ENCODE peak calls at places on chromosomes 12 and 14, in eight cellular contexts. J is adipocyte; R is activated CD4-positive, alpha-beta memory T cell treated with anti-CD3 and anti-CD28 coated beads, Interleukin-2, amount 10 ng/mL, durations not matched to agents 7 days and 5 days; P is posterior cingulate gyrus; T is activated T-cell treated with anti-CD3 and anti-CD28 coated beads, Interleukin-2, amount 50 U/mL, for 24 hours; C is frontal cortex; G is activated CD4-positive, alpha-beta T cell treated with anti-CD3 and anti-CD28 coated beads for 48 hours; H is PC-3. K is an unnamed sample.

GRCh38 chr14:104604461-104605449 is at the start of gene TMEM179:
- DNase-seq in J (peak), H (peak), C (peak), T (peak), P (peak), G (no peak), R (no peak), K (no peak)

GRCh38 chr14:55604900-55605418 is 25.0 kb downstream of the KTN1 start:
- DNase-seq in T (no peak), C (no peak), H (no peak), J (no peak), G (no peak), R (no peak), P (no peak), K (no peak)

GRCh38 chr14:74519316-74520074 is 25.9 kb downstream of the ISCA2 start:
- DNase-seq in R (no peak), T (no peak), H (no peak), G (no peak), C (no peak), P (no peak), J (no peak), K (no peak)

GRCh38 chr12:2358986-2359658 is 306.3 kb downstream of the CACNA1C start:
- DNase-seq in J (no peak), T (no peak), P (no peak), H (no peak), R (no peak), G (no peak), C (no peak), K (peak)

GRCh38 chr14:74308695-74309094 is 6.0 kb upstream of the ABCD4 start:
- DNase-seq in R (no peak), P (no peak), T (no peak), G (no peak), H (no peak), C (no peak), J (no peak), K (no peak)

GRCh38 chr14:53306926-53307325 is 153.8 kb upstream of the DDHD1 start:
- DNase-seq in C (peak), R (no peak), T (no peak), G (no peak), H (peak), J (peak), P (no peak), K (no peak)

GRCh38 chr14:24310666-24311604 is at the start of gene LTB4R:
- DNase-seq in T (peak), G (peak), P (peak), J (peak), C (peak), H (no peak), R (peak), K (no peak)

GRCh38 chr14:29054119-29054518 is 287.5 kb downstream of the FOXG1 start:
- DNase-seq in P (no peak), J (peak), G (no peak), T (no peak), H (no peak), C (no peak), R (no peak), K (no peak)

GRCh38 chr14:71460091-71460490 is 472.1 kb upstream of the RGS6 start:
- DNase-seq in T (no peak), P (no peak), H (no peak), C (no peak), R (no peak), J (no peak), G (no peak), K (no peak)

GRCh38 chr12:10511756-10512355 is 6.2 kb downstream of the EIF2S3B start:
- DNase-seq in T (no peak), J (no peak), H (no peak), C (no peak), P (no peak), G (no peak), R (no peak), K (no peak)

GRCh38 chr14:20873370-20874177 is 17.6 kb upstream of the RNASE3 start:
- DNase-seq in T (peak), H (peak), G (peak), R (peak), C (peak), P (peak), J (peak), K (peak)

GRCh38 chr12:76542908-76543307 is 16.7 kb downstream of the OSBPL8 start:
- DNase-seq in T (no peak), R (no peak), C (no peak), G (no peak), H (no peak), J (no peak), P (no peak), K (no peak)

GRCh38 chr12:130775953-130776856 is 60.1 kb upstream of the RIMBP2 start:
- DNase-seq in P (peak), R (peak), C (peak), T (peak), G (peak), J (peak), H (peak), K (peak)

GRCh38 chr14:101772770-101773169 is 11.3 kb downstream of the PPP2R5C start:
- DNase-seq in P (no peak), G (no peak), C (no peak), R (no peak), T (no peak), H (peak), J (no peak), K (no peak)

GRCh38 chr14:93956514-93957332 is 19.6 kb downstream of the ASB2 start:
- DNase-seq in P (peak), J (no peak), H (no peak), R (peak), T (peak), C (no peak), G (no peak), K (no peak)

GRCh38 chr14:91252901-91253794 is 8.6 kb upstream of the GPR68 start:
- DNase-seq in P (no peak), H (peak), T (peak), R (peak), G (peak), C (peak), J (peak), K (no peak)

GRCh38 chr14:28609228-28609828 is 157.3 kb upstream of the FOXG1 start:
- DNase-seq in T (no peak), P (peak), R (peak), G (peak), C (peak), H (peak), J (peak), K (peak)

GRCh38 chr12:56632701-56633464 is 2.8 kb upstream of the BAZ2A start:
- DNase-seq in T (no peak), P (no peak), G (no peak), C (peak), R (no peak), J (peak), H (no peak), K (no peak)

GRCh38 chr12:68508536-68509050 is 102.1 kb upstream of the RAP1B start:
- DNase-seq in G (no peak), P (no peak), C (no peak), H (no peak), J (no peak), R (no peak), T (no peak), K (no peak)

GRCh38 chr12:2256453-2256852 is 203.7 kb downstream of the CACNA1C start:
- DNase-seq in G (no peak), R (no peak), P (no peak), J (no peak), C (no peak), H (no peak), T (no peak), K (no peak)

GRCh38 chr14:59631237-59631636 is 54.6 kb upstream of the CCDC175 start:
- DNase-seq in G (no peak), R (no peak), C (no peak), H (peak), J (no peak), T (no peak), P (no peak), K (peak)

GRCh38 chr14:94646066-94646465 is 33.9 kb downstream of the SERPINA3 start:
- DNase-seq in P (no peak), C (no peak), H (no peak), J (no peak), G (no peak), T (no peak), R (no peak), K (no peak)

GRCh38 chr14:104204660-104205149 is 66.3 kb downstream of the KIF26A start:
- DNase-seq in T (no peak), C (no peak), R (no peak), H (no peak), P (no peak), G (no peak), J (no peak), K (no peak)

GRCh38 chr12:67088401-67089118 is 180.6 kb upstream of the CAND1 start:
- DNase-seq in G (no peak), T (no peak), P (no peak), J (no peak), H (no peak), R (no peak), C (no peak), K (peak)

GRCh38 chr12:28108599-28108998 is 81.7 kb upstream of the CCDC91 start:
- DNase-seq in C (no peak), H (no peak), J (no peak), R (no peak), P (no peak), G (no peak), T (no peak), K (no peak)

GRCh38 chr12:48069253-48069652 is 36.6 kb downstream of the SENP1 start:
- DNase-seq in R (no peak), C (no peak), G (no peak), J (no peak), T (no peak), P (no peak), H (peak), K (no peak)

GRCh38 chr12:56716458-56716857 is 8.6 kb downstream of the NACA start:
- DNase-seq in G (no peak), P (no peak), C (no peak), T (no peak), J (no peak), H (no peak), R (no peak), K (no peak)

GRCh38 chr14:99677231-99677891 is 6.7 kb upstream of the CYP46A1 start:
- DNase-seq in P (no peak), T (no peak), J (no peak), C (no peak), G (no peak), R (no peak), H (no peak), K (no peak)

GRCh38 chr12:93766802-93767523 is 89.8 kb downstream of the CRADD start:
- DNase-seq in T (no peak), C (no peak), H (peak), J (peak), P (no peak), G (peak), R (peak), K (no peak)

GRCh38 chr14:50399251-50400032 is 2.8 kb upstream of the CDKL1 start:
- DNase-seq in T (no peak), J (peak), C (no peak), G (no peak), H (peak), P (no peak), R (no peak), K (no peak)

K was measured in SK-N-DZ.